ENCODE peak calls at places on chromosomes 13 and 19, in seven cellular contexts. N, Z, C, E, Q, F and Y are unnamed samples.

GRCh38 chr13:33725340-33725739 is 92.6 kb upstream of the RFC3 start:
- DNase-seq in Q (no peak), C (no peak), Z (no peak), N (no peak), E (no peak), F (no peak), Y (no peak)

GRCh38 chr13:25648996-25649633 is 277.3 kb downstream of the ATP8A2 start:
- DNase-seq in Z (no peak), N (no peak), F (no peak), E (no peak), Q (no peak), C (no peak), Y (no peak)

GRCh38 chr13:75514080-75515040 is 23.3 kb downstream of the COMMD6 start:
- DNase-seq in C (no peak), F (no peak), N (no peak), E (no peak), Q (no peak), Z (no peak), Y (no peak)

GRCh38 chr13:66951426-66951825 is 278.7 kb downstream of the PCDH9 start:
- DNase-seq in Z (no peak), F (no peak), C (no peak), Q (no peak), N (no peak), E (no peak), Y (no peak)

GRCh38 chr13:30329009-30329585 is 21.7 kb upstream of the KATNAL1 start:
- DNase-seq in E (no peak), F (no peak), Q (no peak), Z (no peak), N (no peak), C (no peak), Y (no peak)

GRCh38 chr13:101661839-101662238 is 209.4 kb downstream of the ITGBL1 start:
- DNase-seq in Q (no peak), E (no peak), C (no peak), F (no peak), N (no peak), Z (no peak), Y (no peak)

GRCh38 chr19:12668937-12669271 is 2.3 kb downstream of the WDR83 start:
- DNase-seq in N (no peak), E (peak; percentile 40), C (peak; percentile 79), Q (peak; percentile 61), Z (no peak), F (no peak), Y (no peak)

GRCh38 chr13:37097008-37097579 is 8.4 kb downstream of the CSNK1A1L start:
- DNase-seq in Q (no peak), E (no peak), N (no peak), Z (no peak), F (no peak), C (no peak), Y (no peak)

GRCh38 chr19:3188627-3189596 is 3.2 kb downstream of the NCLN start:
- DNase-seq in N (no peak), Q (no peak), F (no peak), Z (no peak), C (no peak), E (no peak), Y (no peak)

GRCh38 chr19:15253076-15253475 is 20.8 kb upstream of the EPHX3 start:
- DNase-seq in E (no peak), Z (no peak), C (no peak), Q (no peak), N (no peak), F (no peak), Y (no peak)

GRCh38 chr19:38942471-38943181 is 11.9 kb downstream of the MRPS12 start:
- DNase-seq in Q (no peak), E (no peak), C (no peak), F (no peak), Z (no peak), N (no peak), Y (no peak)

GRCh38 chr13:97221046-97221445 is 1.1 kb upstream of the MBNL2 start:
- DNase-seq in E (no peak), N (no peak), F (no peak), Z (no peak), Q (no peak), C (no peak), Y (no peak)

GRCh38 chr13:110916671-110917142 is 1.8 kb upstream of the ANKRD10 start:
- DNase-seq in Q (no peak), Z (no peak), F (no peak), E (no peak), N (no peak), C (no peak), Y (no peak)

GRCh38 chr13:24899601-24900000 is 135.6 kb downstream of the RNF17 start:
- DNase-seq in E (no peak), Q (no peak), N (no peak), Z (no peak), F (no peak), C (no peak), Y (no peak)

GRCh38 chr13:27446986-27447583 is 3.3 kb downstream of the MTIF3 start:
- DNase-seq in E (no peak), Z (no peak), N (no peak), C (no peak), F (no peak), Q (no peak), Y (no peak)
- H3K9ac ChIP-seq in E (no peak overlapping the region), Z (no peak overlapping the region), N (no peak overlapping the region), C (no peak overlapping the region), F (no peak overlapping the region), Q (no peak overlapping the region), Y (no peak overlapping the region)

GRCh38 chr13:112908342-112908741 is 60.7 kb upstream of the MCF2L start:
- DNase-seq in Q (no peak), N (no peak), E (no peak), F (no peak), C (no peak), Z (no peak), Y (no peak)

GRCh38 chr13:112910016-112910415 is 59.0 kb upstream of the MCF2L start:
- DNase-seq in N (no peak), C (no peak), F (no peak), Z (no peak), Q (no peak), E (no peak), Y (no peak)

GRCh38 chr13:112907286-112907685 is 61.7 kb upstream of the MCF2L start:
- DNase-seq in N (no peak), Q (no peak), E (no peak), C (no peak), Z (no peak), F (no peak), Y (no peak)

GRCh38 chr13:112905990-112906641 is 62.9 kb upstream of the MCF2L start:
- DNase-seq in Z (no peak), F (no peak), E (peak; percentile 66), Q (no peak), N (peak; percentile 59), C (no peak), Y (peak; percentile 92)

GRCh38 chr13:112907916-112908315 is 61.1 kb upstream of the MCF2L start:
- DNase-seq in Z (no peak), C (no peak), N (no peak), Q (no peak), F (no peak), E (peak; percentile 44), Y (no peak)
- TF ChIP-seq YY1 in Z (no peak), C (no peak), N (no peak), Q (no peak), F (no peak), E (no peak), Y (no peak)

DNA sequence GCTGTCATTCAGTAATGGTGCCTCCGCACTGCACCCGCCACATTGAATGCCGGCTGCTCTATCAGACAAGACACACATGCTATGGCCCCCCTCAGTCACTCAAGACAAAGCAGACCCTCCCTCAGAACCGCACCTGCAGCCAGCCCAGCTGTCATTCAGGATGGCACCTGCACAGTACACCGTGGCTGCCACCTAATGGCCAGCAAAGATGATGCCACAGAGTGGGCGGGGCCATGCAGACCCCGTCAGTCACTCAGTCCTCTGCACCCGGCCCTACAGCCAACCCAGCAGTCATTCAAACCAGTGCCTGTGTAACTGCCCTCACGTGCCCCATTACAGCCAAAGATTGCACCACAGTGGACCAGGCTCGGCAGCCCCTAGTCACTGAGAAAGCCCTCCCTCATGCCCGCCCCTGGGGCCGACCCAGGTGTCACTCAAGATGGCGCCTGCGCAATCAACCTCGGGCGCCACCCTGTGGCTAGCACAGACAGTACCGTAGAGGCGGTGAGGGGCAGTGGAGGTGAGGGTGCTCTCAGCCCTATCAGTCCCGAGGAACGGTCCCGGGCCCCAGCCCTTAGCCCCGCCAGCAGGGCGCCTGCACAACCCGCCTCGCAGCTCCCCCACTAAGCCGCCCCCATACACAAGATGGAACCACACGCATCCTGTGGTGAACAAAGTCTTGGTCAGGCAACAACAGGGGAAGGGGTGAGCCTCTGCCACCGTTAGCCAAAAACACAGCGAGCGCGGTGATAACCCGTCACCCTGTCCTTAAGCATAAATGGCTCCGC is 2.4 kb downstream of the PEG3 start:
- DNase-seq in Z (no peak), F (no peak), Q (peak; percentile 64), E (peak; percentile 67), N (no peak), C (no peak), Y (peak; percentile 70)
- H3K9me3 ChIP-seq in Z (peaks cover 5% of the 10 kb centered on the region), F (peaks cover 6% of the 10 kb centered on the region), Q (no peaks in the 10 kb centered on the region), E (no peaks in the 10 kb centered on the region), N (peaks cover 89% of the 10 kb centered on the region), C (peaks cover 2% of the 10 kb centered on the region), Y (no peaks in the 10 kb centered on the region)

GRCh38 chr19:47130120-47130588 is 481 bp upstream of the SAE1 start:
- DNase-seq in N (no peak), Z (no peak), E (no peak), F (no peak), C (no peak), Q (no peak), Y (no peak)
- H3K9ac ChIP-seq in N (no peak overlapping the region), Z (no peak overlapping the region), E (no peak overlapping the region), F (no peak overlapping the region), C (no peak overlapping the region), Q (no peak overlapping the region), Y (no peak overlapping the region)

DNA sequence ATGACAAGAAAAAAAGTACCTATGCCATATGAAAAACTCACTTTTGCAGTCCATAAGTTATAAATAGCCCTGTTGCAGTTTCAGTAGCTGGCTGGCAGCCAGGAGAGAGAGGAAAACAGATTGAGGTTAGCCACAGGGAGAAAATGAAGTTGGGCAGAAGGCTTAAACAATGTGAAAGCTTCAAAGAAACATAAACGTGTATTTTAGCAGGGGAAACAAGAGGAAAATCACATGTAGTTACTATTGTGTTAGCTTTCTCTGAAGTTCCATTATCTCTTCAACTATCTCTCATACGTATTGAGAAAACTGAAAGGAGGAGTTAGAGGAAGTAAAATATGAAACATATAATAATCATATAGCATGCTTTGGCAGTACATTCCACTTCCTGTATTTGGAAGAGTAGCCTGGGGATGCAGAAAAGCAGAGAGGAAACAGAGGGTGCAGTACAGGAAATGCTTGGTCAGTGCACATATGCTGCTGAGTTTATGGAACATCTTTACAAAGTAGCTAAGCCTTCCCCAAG is 1551.1 kb downstream of the EFNB2 start:
- DNase-seq in F (peak; percentile 92), Z (no peak), N (no peak), E (no peak), Q (peak; percentile 8), C (no peak), Y (no peak)
- TF ChIP-seq YY1 in F (peak; percentile 20), Z (no peak), N (no peak), E (no peak), Q (no peak), C (no peak), Y (no peak)

DNA sequence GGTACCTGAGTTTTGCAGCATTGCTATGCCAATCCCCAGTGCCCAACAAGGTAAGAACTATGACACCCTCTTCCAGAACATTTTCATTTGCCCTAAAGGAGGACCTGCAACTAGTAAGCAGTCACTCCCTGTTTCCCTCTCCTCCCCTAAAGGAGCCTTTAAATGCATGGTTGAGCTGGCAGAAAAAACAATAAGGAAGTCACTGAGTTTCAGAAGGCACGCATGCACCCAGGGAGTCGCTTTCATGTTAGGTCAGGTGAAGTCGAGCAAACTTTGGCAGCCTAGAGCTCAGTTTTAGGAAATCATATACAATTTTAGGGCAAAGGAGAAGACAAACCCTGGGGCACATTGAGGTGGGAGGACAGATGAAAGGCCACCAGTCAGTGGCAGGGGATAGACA is 11.8 kb downstream of the NLRP11 start:
- DNase-seq in N (no peak), C (no peak), F (no peak), Q (no peak), E (no peak), Z (no peak), Y (no peak)
- H3K9me3 ChIP-seq in N (peaks cover 65% of the 10 kb centered on the region), C (no peaks in the 10 kb centered on the region), F (no peaks in the 10 kb centered on the region), Q (no peaks in the 10 kb centered on the region), E (no peaks in the 10 kb centered on the region), Z (no peaks in the 10 kb centered on the region), Y (no peaks in the 10 kb centered on the region)